ENCODE peak calls at places on chromosomes 5 and 9, in eight cellular contexts. One of them, this sample, is unnamed.

GRCh38 chr5:134541736-134542376 is 16.4 kb downstream of the JADE2 start:
- DNase-seq in K562: peak; percentile 58
- DNase-seq in CD8-positive, alpha-beta memory T cell: no peak
- DNase-seq in uterus: no peak
- DNase-seq in aorta: peak; percentile 63
- DNase-seq in A549: no peak
- DNase-seq in ascending aorta: no peak
- DNase-seq in neural progenitor cell: peak; percentile 94
- DNase-seq in this sample: no peak

GRCh38 chr9:110592075-110592830 is 12.7 kb upstream of the SVEP1 start:
- DNase-seq in ascending aorta: no peak
- DNase-seq in CD8-positive, alpha-beta memory T cell: no peak
- DNase-seq in A549: no peak
- DNase-seq in uterus: no peak
- DNase-seq in neural progenitor cell: no peak
- DNase-seq in aorta: no peak
- DNase-seq in K562: no peak
- DNase-seq in this sample: no peak

GRCh38 chr5:4651811-4652565 is 488.1 kb upstream of the ADAMTS16 start:
- DNase-seq in aorta: no peak
- DNase-seq in uterus: no peak
- DNase-seq in neural progenitor cell: no peak
- DNase-seq in K562: no peak
- DNase-seq in CD8-positive, alpha-beta memory T cell: no peak
- DNase-seq in A549: no peak
- DNase-seq in ascending aorta: no peak
- DNase-seq in this sample: no peak

GRCh38 chr9:69200071-69200470 is 26.0 kb downstream of the TJP2 start:
- DNase-seq in neural progenitor cell: no peak
- DNase-seq in uterus: peak; percentile 35
- DNase-seq in CD8-positive, alpha-beta memory T cell: no peak
- DNase-seq in A549: no peak
- DNase-seq in aorta: no peak
- DNase-seq in K562: peak; percentile 52
- DNase-seq in ascending aorta: no peak
- DNase-seq in this sample: peak; percentile 88

GRCh38 chr5:128144491-128144890 is 60.9 kb downstream of the SLC12A2 start:
- DNase-seq in neural progenitor cell: no peak
- DNase-seq in aorta: no peak
- DNase-seq in A549: no peak
- DNase-seq in CD8-positive, alpha-beta memory T cell: no peak
- DNase-seq in K562: no peak
- DNase-seq in uterus: no peak
- DNase-seq in ascending aorta: no peak
- DNase-seq in this sample: no peak

GRCh38 chr9:131661954-131662621 is 77.8 kb downstream of the RAPGEF1 start:
- DNase-seq in uterus: no peak
- DNase-seq in ascending aorta: no peak
- DNase-seq in K562: peak; percentile 53
- DNase-seq in A549: no peak
- DNase-seq in neural progenitor cell: no peak
- DNase-seq in CD8-positive, alpha-beta memory T cell: peak; percentile 38
- DNase-seq in aorta: no peak
- DNase-seq in this sample: no peak

GRCh38 chr9:128421474-128422010 is 885 bp downstream of the CERCAM start:
- DNase-seq in CD8-positive, alpha-beta memory T cell: no peak
- DNase-seq in aorta: peak; percentile 67
- DNase-seq in uterus: peak; percentile 18
- DNase-seq in ascending aorta: no peak
- DNase-seq in A549: no peak
- DNase-seq in K562: peak; percentile 47
- DNase-seq in neural progenitor cell: no peak
- DNase-seq in this sample: no peak

GRCh38 chr5:163809480-163809879 is 304.1 kb downstream of the MAT2B start:
- DNase-seq in neural progenitor cell: peak; percentile 17
- DNase-seq in ascending aorta: no peak
- DNase-seq in K562: no peak
- DNase-seq in uterus: no peak
- DNase-seq in aorta: no peak
- DNase-seq in CD8-positive, alpha-beta memory T cell: no peak
- DNase-seq in A549: no peak
- DNase-seq in this sample: no peak

GRCh38 chr9:99079542-99079941 is 25.4 kb upstream of the TGFBR1 start:
- DNase-seq in A549: no peak
- DNase-seq in uterus: no peak
- DNase-seq in ascending aorta: no peak
- DNase-seq in aorta: no peak
- DNase-seq in CD8-positive, alpha-beta memory T cell: no peak
- DNase-seq in neural progenitor cell: no peak
- DNase-seq in K562: no peak
- DNase-seq in this sample: no peak

GRCh38 chr5:6732634-6733410 is 19.6 kb downstream of the TENT4A start:
- DNase-seq in K562: no peak
- DNase-seq in neural progenitor cell: no peak
- DNase-seq in CD8-positive, alpha-beta memory T cell: no peak
- DNase-seq in ascending aorta: no peak
- DNase-seq in aorta: peak; percentile 71
- DNase-seq in uterus: no peak
- DNase-seq in A549: no peak
- DNase-seq in this sample: peak; percentile 80

GRCh38 chr5:113489299-113489698 is 1.0 kb upstream of the MCC start:
- DNase-seq in CD8-positive, alpha-beta memory T cell: no peak
- DNase-seq in aorta: no peak
- DNase-seq in neural progenitor cell: no peak
- DNase-seq in K562: no peak
- DNase-seq in A549: peak; percentile 20
- DNase-seq in ascending aorta: no peak
- DNase-seq in uterus: no peak
- DNase-seq in this sample: peak; percentile 97

GRCh38 chr5:912356-913091 is 19.8 kb downstream of the TRIP13 start:
- DNase-seq in aorta: no peak
- DNase-seq in neural progenitor cell: peak; percentile 84
- DNase-seq in uterus: no peak
- DNase-seq in CD8-positive, alpha-beta memory T cell: peak; percentile 74
- DNase-seq in A549: peak; percentile 98
- DNase-seq in ascending aorta: no peak
- DNase-seq in K562: no peak
- DNase-seq in this sample: peak; percentile 96

GRCh38 chr5:66247176-66247960 is 103.3 kb downstream of the SREK1 start:
- DNase-seq in uterus: no peak
- DNase-seq in K562: no peak
- DNase-seq in CD8-positive, alpha-beta memory T cell: no peak
- DNase-seq in aorta: no peak
- DNase-seq in A549: peak; percentile 76
- DNase-seq in ascending aorta: no peak
- DNase-seq in neural progenitor cell: no peak
- DNase-seq in this sample: peak; percentile 89

GRCh38 chr5:72692273-72692672 is 124.2 kb upstream of the TNPO1 start:
- DNase-seq in neural progenitor cell: no peak
- DNase-seq in K562: no peak
- DNase-seq in aorta: no peak
- DNase-seq in CD8-positive, alpha-beta memory T cell: no peak
- DNase-seq in uterus: no peak
- DNase-seq in A549: no peak
- DNase-seq in ascending aorta: no peak
- DNase-seq in this sample: no peak

GRCh38 chr5:102910240-102911226 is 155.4 kb downstream of the PAM start:
- DNase-seq in aorta: no peak
- DNase-seq in K562: no peak
- DNase-seq in uterus: no peak
- DNase-seq in CD8-positive, alpha-beta memory T cell: no peak
- DNase-seq in neural progenitor cell: no peak
- DNase-seq in ascending aorta: no peak
- DNase-seq in A549: peak; percentile 15
- DNase-seq in this sample: peak; percentile 86

GRCh38 chr9:99666571-99666970 is 155.1 kb upstream of the NR4A3 start:
- DNase-seq in ascending aorta: no peak
- DNase-seq in A549: no peak
- DNase-seq in uterus: no peak
- DNase-seq in CD8-positive, alpha-beta memory T cell: no peak
- DNase-seq in K562: no peak
- DNase-seq in aorta: no peak
- DNase-seq in neural progenitor cell: no peak
- DNase-seq in this sample: no peak

GRCh38 chr9:76662476-76663281 is 101.6 kb upstream of the PCA3 start:
- DNase-seq in neural progenitor cell: no peak
- DNase-seq in K562: no peak
- DNase-seq in CD8-positive, alpha-beta memory T cell: no peak
- DNase-seq in ascending aorta: no peak
- DNase-seq in A549: no peak
- DNase-seq in uterus: no peak
- DNase-seq in aorta: no peak
- DNase-seq in this sample: no peak

GRCh38 chr9:101764455-101764854 is 26.0 kb upstream of the GRIN3A start:
- DNase-seq in A549: no peak
- DNase-seq in aorta: no peak
- DNase-seq in uterus: no peak
- DNase-seq in neural progenitor cell: no peak
- DNase-seq in CD8-positive, alpha-beta memory T cell: no peak
- DNase-seq in K562: no peak
- DNase-seq in ascending aorta: no peak
- DNase-seq in this sample: no peak

GRCh38 chr5:41832430-41832829 is 37.8 kb downstream of the OXCT1 start:
- DNase-seq in neural progenitor cell: no peak
- DNase-seq in CD8-positive, alpha-beta memory T cell: no peak
- DNase-seq in K562: no peak
- DNase-seq in ascending aorta: no peak
- DNase-seq in aorta: no peak
- DNase-seq in A549: no peak
- DNase-seq in uterus: no peak
- DNase-seq in this sample: no peak

GRCh38 chr9:131398204-131398603 is 4.3 kb downstream of the PRRC2B start:
- DNase-seq in uterus: no peak
- DNase-seq in neural progenitor cell: no peak
- DNase-seq in K562: peak; percentile 4
- DNase-seq in A549: no peak
- DNase-seq in ascending aorta: no peak
- DNase-seq in aorta: peak; percentile 36
- DNase-seq in CD8-positive, alpha-beta memory T cell: peak; percentile 58
- DNase-seq in this sample: no peak

GRCh38 chr9:133897675-133898074 is 94.4 kb downstream of the VAV2 start:
- DNase-seq in K562: no peak
- DNase-seq in uterus: no peak
- DNase-seq in neural progenitor cell: no peak
- DNase-seq in ascending aorta: no peak
- DNase-seq in A549: no peak
- DNase-seq in aorta: no peak
- DNase-seq in CD8-positive, alpha-beta memory T cell: no peak
- DNase-seq in this sample: no peak

GRCh38 chr5:168014423-168014822 is 277.0 kb upstream of the WWC1 start:
- DNase-seq in CD8-positive, alpha-beta memory T cell: no peak
- DNase-seq in aorta: no peak
- DNase-seq in K562: no peak
- DNase-seq in A549: no peak
- DNase-seq in neural progenitor cell: no peak
- DNase-seq in uterus: no peak
- DNase-seq in ascending aorta: no peak
- DNase-seq in this sample: no peak

GRCh38 chr9:81389569-81389993 is 299.8 kb downstream of the TLE1 start:
- DNase-seq in uterus: peak; percentile 52
- DNase-seq in K562: no peak
- DNase-seq in aorta: peak; percentile 63
- DNase-seq in neural progenitor cell: no peak
- DNase-seq in CD8-positive, alpha-beta memory T cell: no peak
- DNase-seq in A549: peak; percentile 90
- DNase-seq in ascending aorta: no peak
- DNase-seq in this sample: peak; percentile 93
- H3K27ac ChIP-seq in uterus: no peak overlapping the region
- H3K27ac ChIP-seq in K562: no peak overlapping the region
- H3K27ac ChIP-seq in aorta: no peak overlapping the region
- H3K27ac ChIP-seq in neural progenitor cell: no peak overlapping the region
- H3K27ac ChIP-seq in CD8-positive, alpha-beta memory T cell: no peak overlapping the region
- H3K27ac ChIP-seq in A549: peak overlapping the region; percentile 82
- H3K27ac ChIP-seq in ascending aorta: no peak overlapping the region
- H3K27ac ChIP-seq in this sample: no peak overlapping the region

DNA sequence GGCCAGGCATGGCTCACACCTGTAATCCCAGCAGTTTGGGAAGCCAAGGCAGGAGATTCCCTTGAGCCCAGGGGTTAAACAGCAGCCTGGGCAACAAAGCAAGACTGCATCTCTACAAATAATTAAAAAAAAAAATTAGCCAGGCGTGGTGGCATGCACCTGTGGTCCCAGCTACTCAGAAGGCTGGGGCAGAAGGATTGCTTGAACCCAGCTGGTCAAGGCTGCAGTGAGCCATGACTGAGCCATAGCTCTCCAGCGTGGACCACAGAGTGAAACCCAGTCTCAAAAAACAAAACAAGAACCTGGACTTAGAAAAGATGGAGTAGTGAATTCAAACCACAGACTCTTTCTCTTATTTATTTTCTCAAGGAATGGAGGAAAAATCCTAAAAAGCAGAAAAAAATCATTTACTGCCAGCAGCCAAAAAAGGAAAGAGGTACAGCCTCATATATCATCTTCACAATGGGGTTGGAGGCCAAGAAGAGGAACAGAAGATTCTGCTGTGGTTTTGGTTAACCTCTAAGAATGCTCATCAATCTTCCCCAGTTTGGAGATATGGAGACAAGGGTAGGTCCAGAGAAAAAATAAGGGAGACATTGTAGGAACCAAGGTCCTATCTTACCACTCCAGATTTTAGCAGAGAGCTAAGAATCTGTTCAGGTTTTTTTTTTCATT is 40.0 kb upstream of the MYO10 start:
- DNase-seq in uterus: no peak
- DNase-seq in K562: no peak
- DNase-seq in A549: no peak
- DNase-seq in CD8-positive, alpha-beta memory T cell: no peak
- DNase-seq in neural progenitor cell: no peak
- DNase-seq in ascending aorta: no peak
- DNase-seq in aorta: no peak
- DNase-seq in this sample: no peak
- H3K27ac ChIP-seq in uterus: no peak overlapping the region
- H3K27ac ChIP-seq in K562: no peak overlapping the region
- H3K27ac ChIP-seq in A549: no peak overlapping the region
- H3K27ac ChIP-seq in CD8-positive, alpha-beta memory T cell: no peak overlapping the region
- H3K27ac ChIP-seq in neural progenitor cell: no peak overlapping the region
- H3K27ac ChIP-seq in ascending aorta: no peak overlapping the region
- H3K27ac ChIP-seq in aorta: no peak overlapping the region
- H3K27ac ChIP-seq in this sample: no peak overlapping the region

GRCh38 chr5:42984307-42984706 is 55.8 kb downstream of the ANXA2R start:
- DNase-seq in uterus: no peak
- DNase-seq in CD8-positive, alpha-beta memory T cell: no peak
- DNase-seq in neural progenitor cell: no peak
- DNase-seq in ascending aorta: no peak
- DNase-seq in A549: peak; percentile 37
- DNase-seq in aorta: no peak
- DNase-seq in K562: no peak
- DNase-seq in this sample: peak; percentile 63
- H3K27ac ChIP-seq in uterus: no peak overlapping the region
- H3K27ac ChIP-seq in CD8-positive, alpha-beta memory T cell: no peak overlapping the region
- H3K27ac ChIP-seq in neural progenitor cell: no peak overlapping the region
- H3K27ac ChIP-seq in ascending aorta: no peak overlapping the region
- H3K27ac ChIP-seq in A549: peak overlapping the region; percentile 73
- H3K27ac ChIP-seq in aorta: no peak overlapping the region
- H3K27ac ChIP-seq in K562: no peak overlapping the region
- H3K27ac ChIP-seq in this sample: peak overlapping the region; percentile 92

DNA sequence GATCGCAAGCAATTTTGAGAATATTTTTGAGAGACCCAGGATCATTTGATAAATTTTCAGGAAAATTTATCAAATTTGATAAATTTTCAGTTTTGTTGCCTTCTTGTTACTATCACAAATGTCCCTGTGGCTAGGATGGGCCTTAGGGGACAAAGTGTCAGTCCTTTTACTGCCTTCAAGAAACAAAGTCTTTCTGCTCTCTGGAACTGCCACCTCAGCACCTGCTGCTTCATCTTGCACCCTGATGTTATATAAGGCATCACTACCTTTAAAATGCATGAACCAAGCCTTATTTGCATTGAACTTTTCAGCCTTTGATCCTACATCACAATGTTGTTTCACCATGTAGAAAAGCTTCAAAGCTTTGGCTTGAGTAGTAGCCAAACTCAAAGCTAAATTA is 123.0 kb upstream of the CNTLN start:
- DNase-seq in ascending aorta: no peak
- DNase-seq in aorta: no peak
- DNase-seq in K562: no peak
- DNase-seq in A549: no peak
- DNase-seq in CD8-positive, alpha-beta memory T cell: no peak
- DNase-seq in neural progenitor cell: no peak
- DNase-seq in uterus: no peak
- DNase-seq in this sample: no peak
- H3K27ac ChIP-seq in ascending aorta: no peak overlapping the region
- H3K27ac ChIP-seq in aorta: no peak overlapping the region
- H3K27ac ChIP-seq in K562: no peak overlapping the region
- H3K27ac ChIP-seq in A549: no peak overlapping the region
- H3K27ac ChIP-seq in CD8-positive, alpha-beta memory T cell: no peak overlapping the region
- H3K27ac ChIP-seq in neural progenitor cell: no peak overlapping the region
- H3K27ac ChIP-seq in uterus: no peak overlapping the region
- H3K27ac ChIP-seq in this sample: no peak overlapping the region